ENCODE peak calls at places on chromosome 7, in eight cellular contexts. J, A, Y, E, P, I, X and L are unnamed samples.
A peak's percentile ranks its signal among the peaks of the same experiment; 100 is the strongest.

GRCh38 chr7:51229106-51229537 is 87.5 kb downstream of the COBL start:
- DNase-seq in J (no peak), A (no peak), Y (no peak), E (no peak), P (no peak), I (no peak), X (no peak), L (no peak)

GRCh38 chr7:18019562-18019961 is 8.1 kb downstream of the PRPS1L1 start:
- DNase-seq in J (peak; percentile 13), A (no peak), Y (no peak), E (no peak), P (peak; percentile 62), I (peak; percentile 61), X (no peak), L (no peak)

GRCh38 chr7:132275811-132276210 is 300.5 kb downstream of the PLXNA4 start:
- DNase-seq in J (no peak), A (no peak), Y (no peak), E (no peak), P (no peak), I (no peak), X (no peak), L (no peak)

GRCh38 chr7:16982640-16983103 is 100.9 kb upstream of the AGR3 start:
- DNase-seq in J (no peak), A (no peak), Y (no peak), E (no peak), P (peak; percentile 71), I (peak; percentile 69), X (peak; percentile 38), L (no peak)

GRCh38 chr7:19442016-19442785 is 266.6 kb downstream of the POLR1F start:
- DNase-seq in J (peak; percentile 48), A (no peak), Y (no peak), E (no peak), P (peak; percentile 71), I (peak; percentile 70), X (peak; percentile 25), L (peak; percentile 21)

GRCh38 chr7:136931169-136931867 is 62.9 kb downstream of the CHRM2 start:
- DNase-seq in J (no peak), A (no peak), Y (no peak), E (no peak), P (no peak), I (no peak), X (no peak), L (no peak)

GRCh38 chr7:19294629-19295028 is 149.4 kb upstream of the FERD3L start:
- DNase-seq in J (peak; percentile 87), A (no peak), Y (no peak), E (no peak), P (peak; percentile 59), I (peak; percentile 52), X (no peak), L (peak; percentile 64)

GRCh38 chr7:64869121-64869725 is 33.9 kb upstream of the ZNF273 start:
- DNase-seq in J (no peak), A (peak; percentile 21), Y (no peak), E (no peak), P (no peak), I (no peak), X (no peak), L (no peak)

GRCh38 chr7:93245525-93246432 is 13.6 kb downstream of the VPS50 start:
- DNase-seq in J (peak; percentile 10), A (no peak), Y (no peak), E (no peak), P (peak; percentile 46), I (peak; percentile 48), X (peak; percentile 23), L (no peak)

GRCh38 chr7:29415215-29415614 is 148.4 kb upstream of the PRR15 start:
- DNase-seq in J (no peak), A (no peak), Y (no peak), E (no peak), P (no peak), I (no peak), X (no peak), L (no peak)

GRCh38 chr7:105678811-105679495 is 97.7 kb upstream of the EFCAB10 start:
- DNase-seq in J (no peak), A (peak; percentile 69), Y (peak; percentile 64), E (peak; percentile 72), P (peak; percentile 80), I (no peak), X (peak; percentile 58), L (no peak)

GRCh38 chr7:124462249-124462648 is 303.3 kb downstream of the GPR37 start:
- DNase-seq in J (no peak), A (no peak), Y (no peak), E (no peak), P (peak; percentile 68), I (peak; percentile 62), X (no peak), L (peak; percentile 69)

GRCh38 chr7:31648288-31648687 is 38.7 kb upstream of the PPP1R17 start:
- DNase-seq in J (no peak), A (no peak), Y (no peak), E (no peak), P (peak; percentile 11), I (peak; percentile 6), X (no peak), L (no peak)

GRCh38 chr7:116433246-116433645 is 66.3 kb upstream of the CAV2 start:
- DNase-seq in J (no peak), A (no peak), Y (no peak), E (no peak), P (peak; percentile 46), I (no peak), X (no peak), L (no peak)

GRCh38 chr7:113320419-113320818 is 202.1 kb upstream of the SMIM30 start:
- DNase-seq in J (no peak), A (no peak), Y (no peak), E (no peak), P (no peak), I (no peak), X (peak; percentile 5), L (no peak)

GRCh38 chr7:101880536-101881443 is 63.4 kb downstream of the CUX1 start:
- DNase-seq in J (no peak), A (no peak), Y (no peak), E (no peak), P (peak; percentile 73), I (peak; percentile 68), X (no peak), L (peak; percentile 49)

GRCh38 chr7:131013716-131014115 is 279.7 kb upstream of the KLF14 start:
- DNase-seq in J (no peak), A (no peak), Y (no peak), E (no peak), P (no peak), I (no peak), X (no peak), L (no peak)

GRCh38 chr7:2403014-2403717 is at the start of gene CHST12:
- DNase-seq in J (peak; percentile 62), A (peak; percentile 92), Y (peak; percentile 72), E (peak; percentile 92), P (peak; percentile 86), I (peak; percentile 95), X (peak; percentile 98), L (peak; percentile 36)
- H3K4me3 ChIP-seq in J (peak within 1 kb of the TSS; percentile 83), A (peak within 1 kb of the TSS; percentile 62), Y (peak within 1 kb of the TSS; percentile 89), E (peak within 1 kb of the TSS; percentile 100), P (peak within 1 kb of the TSS; percentile 69), I (peak within 1 kb of the TSS; percentile 64), X (peak within 1 kb of the TSS; percentile 93), L (peak within 1 kb of the TSS; percentile 74)

GRCh38 chr7:85469446-85469970 is 282.7 kb upstream of the SEMA3D start:
- DNase-seq in J (peak; percentile 41), A (no peak), Y (no peak), E (no peak), P (peak; percentile 19), I (peak; percentile 42), X (no peak), L (peak; percentile 16)

GRCh38 chr7:85471740-85472139 is 284.9 kb upstream of the SEMA3D start:
- DNase-seq in J (peak; percentile 28), A (no peak), Y (no peak), E (no peak), P (peak; percentile 47), I (peak; percentile 83), X (peak; percentile 30), L (peak; percentile 24)

GRCh38 chr7:85475071-85475470 is 288.2 kb upstream of the SEMA3D start:
- DNase-seq in J (no peak), A (no peak), Y (no peak), E (no peak), P (no peak), I (no peak), X (peak; percentile 12), L (no peak)

GRCh38 chr7:85474234-85474633 is 287.4 kb upstream of the SEMA3D start:
- DNase-seq in J (no peak), A (no peak), Y (no peak), E (no peak), P (no peak), I (peak; percentile 27), X (peak; percentile 60), L (peak; percentile 28)

DNA sequence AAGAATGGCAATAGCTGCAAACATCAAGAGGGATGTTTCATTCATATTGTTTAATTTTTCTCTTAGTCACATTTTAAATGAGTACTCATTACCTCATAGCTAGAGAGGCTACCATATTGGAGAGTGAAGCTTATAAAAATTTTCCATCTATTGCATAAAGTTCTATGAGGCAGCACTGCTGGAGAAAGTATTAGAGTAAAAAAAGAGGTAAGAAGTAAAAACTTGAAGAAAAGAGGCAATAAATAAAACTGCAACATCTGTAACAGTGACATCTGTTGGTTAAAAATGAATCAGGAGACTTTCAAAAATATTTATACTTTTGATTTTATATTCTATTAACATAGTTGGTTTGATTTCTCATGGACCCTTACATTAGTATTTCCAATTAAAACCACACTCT is 284.5 kb upstream of the SEMA3D start:
- DNase-seq in J (no peak), A (no peak), Y (no peak), E (no peak), P (no peak), I (peak; percentile 5), X (no peak), L (no peak)
- TF ChIP-seq CTCF in J (no peak), A (no peak), Y (no peak), E (no peak), P (no peak), I (no peak), X (no peak), L (no peak)

GRCh38 chr7:103991406-103991805 is 1.9 kb upstream of the RELN start:
- DNase-seq in J (no peak), A (no peak), Y (no peak), E (no peak), P (no peak), I (no peak), X (no peak), L (no peak)

GRCh38 chr7:103989200-103989784 is at the start of gene RELN:
- DNase-seq in J (no peak), A (no peak), Y (no peak), E (no peak), P (peak; percentile 14), I (peak; percentile 40), X (no peak), L (no peak)

GRCh38 chr7:103988468-103989199 is 824 bp downstream of the RELN start:
- DNase-seq in J (no peak), A (no peak), Y (no peak), E (no peak), P (no peak), I (peak; percentile 19), X (no peak), L (no peak)

GRCh38 chr7:103989785-103990775 is 622 bp upstream of the RELN start:
- DNase-seq in J (no peak), A (no peak), Y (no peak), E (no peak), P (peak; percentile 38), I (peak; percentile 52), X (peak; percentile 6), L (no peak)

GRCh38 chr7:103990991-103991390 is 1.5 kb upstream of the RELN start:
- DNase-seq in J (no peak), A (no peak), Y (no peak), E (no peak), P (no peak), I (no peak), X (no peak), L (no peak)
- H3K4me3 ChIP-seq in J (no peak overlapping the region), A (no peak overlapping the region), Y (no peak overlapping the region), E (peak overlapping the region; percentile 58), P (no peak overlapping the region), I (no peak overlapping the region), X (no peak overlapping the region), L (no peak overlapping the region)

GRCh38 chr7:45229130-45229920 is 71.7 kb downstream of the RAMP3 start:
- DNase-seq in J (no peak), A (peak; percentile 26), Y (no peak), E (no peak), P (no peak), I (no peak), X (no peak), L (no peak)
- TF ChIP-seq CTCF in J (no peak), A (no peak), Y (no peak), E (no peak), P (no peak), I (no peak), X (no peak), L (no peak)